ENCODE peak calls at places on chromosomes 12 and 14, in seven cellular contexts. W is NCI-H1092 treated with DMSO at 0.1 percent for 48 hours; Y is NAMALWA; F is stimulated activated CD8-positive, alpha-beta memory T cell treated with anti-CD3 and anti-CD28 coated beads, Interleukin-15, amount 100 ng/mL, for 1 hour; C is AG10803; J is upper lobe of left lung; D is stimulated activated CD4-positive, alpha-beta T cell treated with anti-CD3 and anti-CD28 coated beads, TNF-alpha, amount 100 ng/mL, for 48 hours. Q is an unnamed sample.

GRCh38 chr12:19208456-19208855 is 78.9 kb downstream of the PLEKHA5 start:
- DNase-seq in W (no peak), Y (no peak), F (no peak), C (no peak), J (no peak), D (no peak), Q (no peak)

GRCh38 chr12:18998343-18999270 is 130.9 kb upstream of the PLEKHA5 start:
- DNase-seq in W (peak), Y (no peak), F (no peak), C (peak), J (peak), D (no peak), Q (peak)

GRCh38 chr14:20332946-20333782 is at the start of gene CCNB1IP1:
- DNase-seq in W (peak), Y (peak), F (no peak), C (peak), J (peak), D (no peak), Q (peak)

GRCh38 chr14:67166450-67166853 is 22.8 kb upstream of the GARIN2 start:
- DNase-seq in W (peak), Y (peak), F (no peak), C (peak), J (no peak), D (no peak), Q (peak)

GRCh38 chr12:106217706-106218105 is 30.1 kb downstream of the CKAP4 start:
- DNase-seq in W (no peak), Y (no peak), F (no peak), C (no peak), J (no peak), D (no peak), Q (no peak)

GRCh38 chr14:50801706-50802105 is 29.3 kb downstream of the NIN start:
- DNase-seq in W (no peak), Y (no peak), F (no peak), C (peak), J (no peak), D (no peak), Q (peak)

GRCh38 chr12:131929530-131930456 is 717 bp downstream of the PUS1 start:
- DNase-seq in W (no peak), Y (peak), F (no peak), C (peak), J (no peak), D (no peak), Q (no peak)

GRCh38 chr12:93015970-93016751 is 87.1 kb upstream of the EEA1 start:
- DNase-seq in W (no peak), Y (no peak), F (no peak), C (no peak), J (no peak), D (no peak), Q (no peak)

GRCh38 chr12:80709811-80710726 is 2.6 kb downstream of the MYF6 start:
- DNase-seq in W (no peak), Y (peak), F (no peak), C (no peak), J (no peak), D (no peak), Q (peak)

GRCh38 chr12:131091976-131092691 is 138.4 kb downstream of the ADGRD1 start:
- DNase-seq in W (no peak), Y (no peak), F (no peak), C (no peak), J (peak), D (no peak), Q (no peak)

GRCh38 chr12:23204933-23205778 is 580.2 kb downstream of the ETNK1 start:
- DNase-seq in W (peak), Y (peak), F (no peak), C (peak), J (no peak), D (no peak), Q (peak)

GRCh38 chr12:127670796-127671195 is 596.2 kb upstream of the TMEM132C start:
- DNase-seq in W (no peak), Y (no peak), F (no peak), C (no peak), J (no peak), D (no peak), Q (no peak)

GRCh38 chr14:82075566-82075965 is 541.9 kb upstream of the SEL1L start:
- DNase-seq in W (no peak), Y (peak), F (no peak), C (no peak), J (no peak), D (no peak), Q (peak)

GRCh38 chr14:97602438-97603117 is 805.4 kb downstream of the VRK1 start:
- DNase-seq in W (no peak), Y (no peak), F (peak), C (no peak), J (peak), D (peak), Q (no peak)

GRCh38 chr12:89345830-89346740 is 6.2 kb downstream of the DUSP6 start:
- DNase-seq in W (peak), Y (peak), F (no peak), C (peak), J (peak), D (no peak), Q (peak)

GRCh38 chr12:112005419-112006395 is 7.3 kb downstream of the TMEM116 start:
- DNase-seq in W (no peak), Y (no peak), F (no peak), C (no peak), J (peak), D (no peak), Q (no peak)

GRCh38 chr14:49999216-49999761 is 106.4 kb downstream of the ARF6 start:
- DNase-seq in W (no peak), Y (peak), F (no peak), C (peak), J (peak), D (peak), Q (peak)

GRCh38 chr14:30624132-30624423 is 2.0 kb downstream of the SCFD1 start:
- DNase-seq in W (no peak), Y (no peak), F (no peak), C (no peak), J (no peak), D (no peak), Q (no peak)

GRCh38 chr14:23024612-23025075 is 10.1 kb downstream of the PSMB5 start:
- DNase-seq in W (no peak), Y (no peak), F (no peak), C (no peak), J (no peak), D (no peak), Q (no peak)

GRCh38 chr12:64990991-64991570 is 130.0 kb downstream of the WIF1 start:
- DNase-seq in W (no peak), Y (no peak), F (no peak), C (no peak), J (no peak), D (no peak), Q (no peak)

GRCh38 chr14:68753696-68754095 is 39.2 kb downstream of the ZFP36L1 start:
- DNase-seq in W (no peak), Y (no peak), F (no peak), C (peak), J (no peak), D (no peak), Q (peak)

GRCh38 chr14:35107866-35108265 is 13.9 kb downstream of the PPP2R3C start:
- DNase-seq in W (no peak), Y (no peak), F (no peak), C (no peak), J (no peak), D (no peak), Q (no peak)

GRCh38 chr12:31326689-31327659 is 1.0 kb upstream of the SINHCAF start:
- DNase-seq in W (peak), Y (no peak), F (no peak), C (no peak), J (no peak), D (no peak), Q (peak)

GRCh38 chr12:124705545-124706138 is 138.2 kb upstream of the NCOR2 start:
- DNase-seq in W (no peak), Y (no peak), F (no peak), C (no peak), J (no peak), D (no peak), Q (no peak)

GRCh38 chr14:92529895-92530294 is 16.3 kb downstream of the RIN3 start:
- DNase-seq in W (no peak), Y (no peak), F (no peak), C (no peak), J (no peak), D (no peak), Q (no peak)

GRCh38 chr14:45651906-45652305 is 398.9 kb upstream of the MIS18BP1 start:
- DNase-seq in W (no peak), Y (no peak), F (no peak), C (no peak), J (no peak), D (no peak), Q (no peak)

GRCh38 chr12:79659961-79660431 is 30.8 kb downstream of the PAWR start:
- DNase-seq in W (no peak), Y (no peak), F (no peak), C (no peak), J (no peak), D (no peak), Q (no peak)

GRCh38 chr12:119182701-119183493 is 4.2 kb downstream of the HSPB8 start:
- DNase-seq in W (no peak), Y (no peak), F (no peak), C (no peak), J (peak), D (no peak), Q (peak)

GRCh38 chr12:50241178-50241577 is 42.1 kb downstream of the LIMA1 start:
- DNase-seq in W (peak), Y (no peak), F (no peak), C (no peak), J (no peak), D (no peak), Q (no peak)

Q was measured in fibroblast of pulmonary artery.